ENCODE peak calls at places on chromosomes 12 and 14, in ten cellular contexts. P is cardiac septum; U is naive thymus-derived CD8-positive, alpha-beta T cell; J is neural crest cell; G is activated T-cell treated with anti-CD3 and anti-CD28 coated beads, Interleukin-2, amount 50 U/mL, for 72 hours; K is iPS-NIHi11; B is neuronal stem cell; X is AG04450; I is hypothalamus; N is pancreas. O is an unnamed sample.

GRCh38 chr14:21091784-21092146 is 6.7 kb downstream of the ZNF219 start:
- DNase-seq in P (no peak), U (no peak), J (no peak), G (no peak), K (no peak), B (no peak), X (no peak), I (no peak), N (no peak), O (no peak)

GRCh38 chr14:104393898-104394605 is 185.5 kb upstream of the C14orf180 start:
- DNase-seq in P (peak; percentile 86), U (peak; percentile 74), J (no peak), G (peak; percentile 57), K (no peak), B (no peak), X (no peak), I (no peak), N (peak; percentile 8), O (no peak)

GRCh38 chr14:20644520-20644919 is 3.0 kb upstream of the OR6S1 start:
- DNase-seq in P (no peak), U (no peak), J (no peak), G (no peak), K (no peak), B (no peak), X (no peak), I (no peak), N (no peak), O (no peak)

GRCh38 chr12:48946206-48946605 is 11.1 kb downstream of the ARF3 start:
- DNase-seq in P (no peak), U (no peak), J (no peak), G (no peak), K (no peak), B (no peak), X (peak; percentile 45), I (no peak), N (no peak), O (no peak)

GRCh38 chr12:87439990-87440827 is 589.0 kb downstream of the C12orf50 start:
- DNase-seq in P (no peak), U (no peak), J (no peak), G (no peak), K (no peak), B (no peak), X (peak; percentile 46), I (peak; percentile 3), N (no peak), O (no peak)

GRCh38 chr14:22982013-22982476 is 306 bp downstream of the AJUBA start:
- DNase-seq in P (no peak), U (peak; percentile 6), J (peak; percentile 17), G (no peak), K (no peak), B (no peak), X (no peak), I (no peak), N (no peak), O (no peak)

GRCh38 chr14:95206534-95206933 is 49.2 kb upstream of the DICER1 start:
- DNase-seq in P (no peak), U (no peak), J (no peak), G (no peak), K (no peak), B (no peak), X (no peak), I (no peak), N (no peak), O (no peak)

GRCh38 chr12:11105546-11105945 is 13.4 kb upstream of the TAS2R43 start:
- DNase-seq in P (no peak), U (no peak), J (no peak), G (no peak), K (no peak), B (no peak), X (no peak), I (no peak), N (no peak), O (no peak)

GRCh38 chr12:481422-481821 is 21.7 kb downstream of the B4GALNT3 start:
- DNase-seq in P (peak; percentile 90), U (no peak), J (no peak), G (no peak), K (no peak), B (no peak), X (no peak), I (no peak), N (no peak), O (no peak)

GRCh38 chr12:726281-727140 is 25.9 kb upstream of the WNK1 start:
- DNase-seq in P (no peak), U (no peak), J (no peak), G (no peak), K (no peak), B (no peak), X (no peak), I (no peak), N (no peak), O (no peak)

GRCh38 chr12:4849024-4849594 is 60.6 kb upstream of the KCNA1 start:
- DNase-seq in P (no peak), U (no peak), J (peak; percentile 8), G (no peak), K (peak; percentile 61), B (no peak), X (no peak), I (peak; percentile 14), N (peak; percentile 16), O (no peak)

GRCh38 chr14:72558721-72559120 is 335.2 kb downstream of the DPF3 start:
- DNase-seq in P (no peak), U (no peak), J (no peak), G (no peak), K (no peak), B (no peak), X (peak; percentile 37), I (peak; percentile 21), N (no peak), O (no peak)

GRCh38 chr14:105249175-105250007 is 1.1 kb downstream of the BTBD6 start:
- DNase-seq in P (no peak), U (no peak), J (no peak), G (no peak), K (peak; percentile 69), B (peak; percentile 9), X (no peak), I (peak; percentile 38), N (no peak), O (no peak)

GRCh38 chr14:61321385-61322010 is at the start of gene PRKCH:
- DNase-seq in P (peak; percentile 84), U (peak; percentile 80), J (peak; percentile 28), G (peak; percentile 88), K (peak; percentile 83), B (peak; percentile 23), X (no peak), I (no peak), N (peak; percentile 81), O (no peak)

GRCh38 chr14:67555518-67556090 is 22.5 kb downstream of the PLEKHH1 start:
- DNase-seq in P (peak; percentile 61), U (no peak), J (no peak), G (no peak), K (no peak), B (no peak), X (no peak), I (no peak), N (no peak), O (no peak)

GRCh38 chr12:120093336-120093591 is 23.3 kb downstream of the RAB35 start:
- DNase-seq in P (no peak), U (no peak), J (no peak), G (no peak), K (no peak), B (no peak), X (no peak), I (no peak), N (no peak), O (no peak)

GRCh38 chr14:100653409-100653808 is 66.2 kb upstream of the BEGAIN start:
- DNase-seq in P (no peak), U (no peak), J (no peak), G (peak; percentile 52), K (peak; percentile 66), B (no peak), X (no peak), I (no peak), N (no peak), O (no peak)

GRCh38 chr12:2541805-2542204 is 253.0 kb upstream of the FKBP4 start:
- DNase-seq in P (no peak), U (no peak), J (no peak), G (no peak), K (no peak), B (no peak), X (no peak), I (no peak), N (no peak), O (no peak)

GRCh38 chr14:54901380-54902142 is 1.1 kb downstream of the GCH1 start:
- DNase-seq in P (peak; percentile 76), U (no peak), J (no peak), G (peak; percentile 14), K (no peak), B (no peak), X (no peak), I (no peak), N (peak; percentile 11), O (no peak)

GRCh38 chr12:61536525-61536924 is 723.7 kb upstream of the USP15 start:
- DNase-seq in P (no peak), U (no peak), J (no peak), G (no peak), K (no peak), B (no peak), X (no peak), I (peak; percentile 12), N (no peak), O (no peak)

GRCh38 chr12:121580959-121581680 is at the start of gene KDM2B:
- DNase-seq in P (no peak), U (peak; percentile 24), J (peak; percentile 30), G (no peak), K (no peak), B (peak; percentile 54), X (no peak), I (peak; percentile 81), N (peak; percentile 16), O (no peak)

GRCh38 chr12:96070670-96071279 is 35.4 kb upstream of the LTA4H start:
- DNase-seq in P (no peak), U (no peak), J (no peak), G (no peak), K (peak; percentile 47), B (no peak), X (no peak), I (no peak), N (no peak), O (no peak)

GRCh38 chr14:101127239-101127638 is 223.7 kb upstream of the RTL1 start:
- DNase-seq in P (peak; percentile 53), U (no peak), J (no peak), G (no peak), K (no peak), B (no peak), X (no peak), I (no peak), N (no peak), O (no peak)